ENCODE peak calls at places on chromosomes 13 and 19, in seven cellular contexts. V is body of pancreas; C is fibroblast of pulmonary artery; E is NCI-H146; T is central memory CD4-positive, alpha-beta T cell; X is stimulated activated CD8-positive, alpha-beta memory T cell treated with anti-CD3 and anti-CD28 coated beads, Interleukin-7, amount 100 ng/mL, for 48 hours; P is stimulated activated CD4-positive, alpha-beta T cell treated with anti-CD3 and anti-CD28 coated beads, Interleukin-4, amount 100 ng/mL, for 48 hours. I is an unnamed sample.
A peak's percentile ranks its signal among the peaks of the same experiment; 100 is the strongest.

GRCh38 chr13:35771898-35772297 is 295.4 kb upstream of the MAB21L1 start:
- DNase-seq in E (no peak), X (no peak), P (no peak), V (no peak), T (no peak), C (peak; percentile 64), I (no peak)

GRCh38 chr19:1440418-1440801 is 2.2 kb downstream of the RPS15 start:
- DNase-seq in X (no peak), T (no peak), E (no peak), V (no peak), P (no peak), C (no peak), I (no peak)

GRCh38 chr13:49220856-49221614 is 897 bp downstream of the MLNR start:
- DNase-seq in P (no peak), V (no peak), C (no peak), X (no peak), T (no peak), E (no peak), I (peak; percentile 31)

GRCh38 chr19:39342647-39343305 is 555 bp downstream of the SAMD4B start:
- DNase-seq in P (no peak), T (no peak), E (no peak), C (no peak), X (no peak), V (no peak), I (no peak)

GRCh38 chr13:95573226-95573625 is 20.7 kb downstream of the CLDN10 start:
- DNase-seq in E (no peak), T (no peak), C (peak; percentile 67), V (no peak), P (no peak), X (no peak), I (no peak)

GRCh38 chr13:59458908-59459579 is 704.7 kb downstream of the DIAPH3 start:
- DNase-seq in X (no peak), E (peak; percentile 85), T (no peak), P (no peak), C (peak; percentile 84), V (peak; percentile 8), I (no peak)

GRCh38 chr19:7078007-7078406 is 8.5 kb downstream of the ZNF557 start:
- DNase-seq in T (no peak), X (no peak), E (no peak), P (no peak), C (no peak), V (no peak), I (no peak)

GRCh38 chr13:84455143-84455905 is 573.0 kb upstream of the SLITRK1 start:
- DNase-seq in P (no peak), E (no peak), T (no peak), X (no peak), V (no peak), C (no peak), I (no peak)

GRCh38 chr13:65133094-65133493 is 2097.0 kb downstream of the PCDH9 start:
- DNase-seq in P (no peak), X (no peak), T (no peak), C (no peak), E (no peak), V (no peak), I (no peak)

GRCh38 chr19:19429361-19429760 is 23.9 kb downstream of the GATAD2A start:
- DNase-seq in C (no peak), X (no peak), T (no peak), P (no peak), E (no peak), V (no peak), I (no peak)

GRCh38 chr13:78032132-78032531 is 113.5 kb upstream of the EDNRB start:
- DNase-seq in X (no peak), E (no peak), P (no peak), C (peak; percentile 8), V (no peak), T (no peak), I (no peak)

GRCh38 chr19:43799502-43800142 is 2.6 kb downstream of the LYPD5 start:
- DNase-seq in C (no peak), X (no peak), V (no peak), T (no peak), E (peak; percentile 81), P (no peak), I (no peak)

GRCh38 chr19:46537136-46538097 is 41.8 kb upstream of the PNMA8B start:
- DNase-seq in C (peak; percentile 61), P (peak; percentile 61), T (peak; percentile 39), X (peak; percentile 21), V (peak; percentile 54), E (peak; percentile 27), I (no peak)

GRCh38 chr13:49791753-49792549 is 531 bp downstream of the KPNA3 start:
- DNase-seq in P (peak; percentile 39), E (peak; percentile 58), V (peak; percentile 32), T (peak; percentile 42), X (peak; percentile 21), C (peak; percentile 35), I (peak; percentile 42)

GRCh38 chr13:49714757-49715156 is 23.5 kb upstream of the EBPL start:
- DNase-seq in X (no peak), V (no peak), P (no peak), T (no peak), E (no peak), C (no peak), I (no peak)

GRCh38 chr19:37931941-37932655 is 25.1 kb downstream of the SIPA1L3 start:
- DNase-seq in X (no peak), C (peak; percentile 65), T (no peak), P (no peak), E (peak; percentile 90), V (peak; percentile 92), I (peak; percentile 35)

GRCh38 chr13:45107539-45107938 is 12.8 kb upstream of the GTF2F2 start:
- DNase-seq in C (no peak), P (no peak), V (no peak), E (no peak), X (no peak), T (no peak), I (no peak)

GRCh38 chr13:97385146-97385545 is 48.8 kb upstream of the RAP2A start:
- DNase-seq in E (no peak), P (no peak), V (no peak), T (no peak), C (no peak), X (no peak), I (no peak)

I was measured in GM12891.